ENCODE peak calls at places on chromosomes 5 and 9, in five cellular contexts. One of them, this sample, is unnamed.

GRCh38 chr5:78050888-78051287 is 243.6 kb downstream of the AP3B1 start:
- DNase-seq in left ventricle myocardium inferior: no peak
- DNase-seq in astrocyte: peak; percentile 68
- DNase-seq in cardiac muscle cell: no peak
- DNase-seq in SJSA1: peak; percentile 67
- DNase-seq in this sample: no peak

GRCh38 chr9:106843361-106843760 is 19.6 kb upstream of the ZNF462 start:
- DNase-seq in SJSA1: no peak
- DNase-seq in astrocyte: no peak
- DNase-seq in cardiac muscle cell: no peak
- DNase-seq in left ventricle myocardium inferior: no peak
- DNase-seq in this sample: no peak

GRCh38 chr5:17294639-17295311 is 77.3 kb downstream of the BASP1 start:
- DNase-seq in astrocyte: no peak
- DNase-seq in SJSA1: no peak
- DNase-seq in cardiac muscle cell: no peak
- DNase-seq in left ventricle myocardium inferior: no peak
- DNase-seq in this sample: no peak

GRCh38 chr9:134433101-134433500 is 106.8 kb downstream of the RXRA start:
- DNase-seq in left ventricle myocardium inferior: no peak
- DNase-seq in SJSA1: peak; percentile 41
- DNase-seq in cardiac muscle cell: no peak
- DNase-seq in astrocyte: no peak
- DNase-seq in this sample: no peak

GRCh38 chr5:159638954-159639559 is 277.2 kb upstream of the ADRA1B start:
- DNase-seq in SJSA1: no peak
- DNase-seq in left ventricle myocardium inferior: no peak
- DNase-seq in cardiac muscle cell: no peak
- DNase-seq in astrocyte: no peak
- DNase-seq in this sample: no peak

GRCh38 chr5:142977363-142978051 is 207.3 kb downstream of the ARHGAP26 start:
- DNase-seq in cardiac muscle cell: no peak
- DNase-seq in left ventricle myocardium inferior: no peak
- DNase-seq in SJSA1: peak; percentile 86
- DNase-seq in astrocyte: peak; percentile 96
- DNase-seq in this sample: no peak

GRCh38 chr9:109940536-109940935 is 160.5 kb downstream of the PALM2AKAP2 start:
- DNase-seq in left ventricle myocardium inferior: no peak
- DNase-seq in SJSA1: no peak
- DNase-seq in cardiac muscle cell: no peak
- DNase-seq in astrocyte: no peak
- DNase-seq in this sample: no peak

GRCh38 chr5:76918539-76918938 is 34.3 kb upstream of the CRHBP start:
- DNase-seq in SJSA1: no peak
- DNase-seq in left ventricle myocardium inferior: no peak
- DNase-seq in astrocyte: no peak
- DNase-seq in cardiac muscle cell: no peak
- DNase-seq in this sample: no peak

GRCh38 chr9:109109962-109110325 is 9.8 kb downstream of the TMEM245 start:
- DNase-seq in SJSA1: no peak
- DNase-seq in left ventricle myocardium inferior: no peak
- DNase-seq in astrocyte: peak; percentile 30
- DNase-seq in cardiac muscle cell: peak; percentile 54
- DNase-seq in this sample: no peak

GRCh38 chr5:145869753-145870152 is 3.1 kb downstream of the GRXCR2 start:
- DNase-seq in astrocyte: no peak
- DNase-seq in cardiac muscle cell: no peak
- DNase-seq in left ventricle myocardium inferior: no peak
- DNase-seq in SJSA1: no peak
- DNase-seq in this sample: no peak

GRCh38 chr9:31839273-31839672 is 545.2 kb upstream of the ACO1 start:
- DNase-seq in astrocyte: no peak
- DNase-seq in SJSA1: no peak
- DNase-seq in left ventricle myocardium inferior: no peak
- DNase-seq in cardiac muscle cell: no peak
- DNase-seq in this sample: no peak

GRCh38 chr9:123121457-123121856 is 88.0 kb downstream of the GPR21 start:
- DNase-seq in SJSA1: no peak
- DNase-seq in cardiac muscle cell: no peak
- DNase-seq in astrocyte: no peak
- DNase-seq in left ventricle myocardium inferior: no peak
- DNase-seq in this sample: no peak

GRCh38 chr5:31957151-31957550 is 217.0 kb downstream of the GOLPH3 start:
- DNase-seq in cardiac muscle cell: no peak
- DNase-seq in left ventricle myocardium inferior: no peak
- DNase-seq in SJSA1: no peak
- DNase-seq in astrocyte: no peak
- DNase-seq in this sample: no peak

GRCh38 chr9:8186553-8186952 is 387.0 kb upstream of the DMAC1 start:
- DNase-seq in astrocyte: no peak
- DNase-seq in cardiac muscle cell: no peak
- DNase-seq in left ventricle myocardium inferior: no peak
- DNase-seq in SJSA1: no peak
- DNase-seq in this sample: no peak

GRCh38 chr5:42495908-42496307 is 72.7 kb downstream of the GHR start:
- DNase-seq in SJSA1: no peak
- DNase-seq in astrocyte: no peak
- DNase-seq in left ventricle myocardium inferior: no peak
- DNase-seq in cardiac muscle cell: peak; percentile 40
- DNase-seq in this sample: no peak

GRCh38 chr9:121551985-121552753 is 52.5 kb upstream of the GGTA1 start:
- DNase-seq in cardiac muscle cell: no peak
- DNase-seq in astrocyte: no peak
- DNase-seq in SJSA1: no peak
- DNase-seq in left ventricle myocardium inferior: no peak
- DNase-seq in this sample: no peak

GRCh38 chr5:93088566-93088965 is 492.5 kb downstream of the NR2F1-AS1 start:
- DNase-seq in SJSA1: no peak
- DNase-seq in astrocyte: no peak
- DNase-seq in cardiac muscle cell: no peak
- DNase-seq in left ventricle myocardium inferior: no peak
- DNase-seq in this sample: no peak

GRCh38 chr9:70303268-70303667 is 44.5 kb downstream of the SMC5 start:
- DNase-seq in left ventricle myocardium inferior: no peak
- DNase-seq in cardiac muscle cell: no peak
- DNase-seq in SJSA1: no peak
- DNase-seq in astrocyte: no peak
- DNase-seq in this sample: no peak

GRCh38 chr5:50711280-50711679 is 44.8 kb downstream of the PARP8 start:
- DNase-seq in SJSA1: no peak
- DNase-seq in left ventricle myocardium inferior: no peak
- DNase-seq in cardiac muscle cell: no peak
- DNase-seq in astrocyte: no peak
- DNase-seq in this sample: no peak

GRCh38 chr9:119951591-119951990 is 582.4 kb upstream of the BRINP1 start:
- DNase-seq in left ventricle myocardium inferior: no peak
- DNase-seq in cardiac muscle cell: no peak
- DNase-seq in astrocyte: no peak
- DNase-seq in SJSA1: no peak
- DNase-seq in this sample: no peak

GRCh38 chr9:137492464-137493162 is 33.5 kb upstream of the NSMF start:
- DNase-seq in astrocyte: no peak
- DNase-seq in cardiac muscle cell: no peak
- DNase-seq in SJSA1: no peak
- DNase-seq in left ventricle myocardium inferior: no peak
- DNase-seq in this sample: peak; percentile 35

GRCh38 chr9:131954299-131954698 is 125.4 kb downstream of the MED27 start:
- DNase-seq in cardiac muscle cell: peak; percentile 24
- DNase-seq in SJSA1: no peak
- DNase-seq in left ventricle myocardium inferior: no peak
- DNase-seq in astrocyte: no peak
- DNase-seq in this sample: no peak

GRCh38 chr5:79759436-79759835 is 69.8 kb downstream of the CMYA5 start:
- DNase-seq in left ventricle myocardium inferior: no peak
- DNase-seq in astrocyte: peak; percentile 84
- DNase-seq in SJSA1: no peak
- DNase-seq in cardiac muscle cell: no peak
- DNase-seq in this sample: no peak

GRCh38 chr5:3337812-3338541 is 257.7 kb upstream of the IRX1 start:
- DNase-seq in SJSA1: no peak
- DNase-seq in cardiac muscle cell: no peak
- DNase-seq in left ventricle myocardium inferior: no peak
- DNase-seq in astrocyte: no peak
- DNase-seq in this sample: no peak

GRCh38 chr5:159263569-159263905 is 447 bp downstream of the UBLCP1 start:
- DNase-seq in cardiac muscle cell: no peak
- DNase-seq in SJSA1: no peak
- DNase-seq in astrocyte: peak; percentile 5
- DNase-seq in left ventricle myocardium inferior: no peak
- DNase-seq in this sample: no peak

GRCh38 chr5:38800044-38800443 is 45.8 kb upstream of the OSMR start:
- DNase-seq in cardiac muscle cell: no peak
- DNase-seq in left ventricle myocardium inferior: no peak
- DNase-seq in astrocyte: no peak
- DNase-seq in SJSA1: peak; percentile 86
- DNase-seq in this sample: no peak

GRCh38 chr5:12566441-12566840 is 662.2 kb upstream of the CTNND2 start:
- DNase-seq in astrocyte: peak; percentile 29
- DNase-seq in cardiac muscle cell: no peak
- DNase-seq in SJSA1: no peak
- DNase-seq in left ventricle myocardium inferior: no peak
- DNase-seq in this sample: no peak

GRCh38 chr5:2574155-2574554 is 177.3 kb downstream of the IRX2 start:
- DNase-seq in SJSA1: no peak
- DNase-seq in astrocyte: no peak
- DNase-seq in left ventricle myocardium inferior: no peak
- DNase-seq in cardiac muscle cell: no peak
- DNase-seq in this sample: no peak

GRCh38 chr9:131747352-131747751 is 7.5 kb upstream of the RAPGEF1 start:
- DNase-seq in astrocyte: peak; percentile 32
- DNase-seq in SJSA1: peak; percentile 43
- DNase-seq in left ventricle myocardium inferior: no peak
- DNase-seq in cardiac muscle cell: peak; percentile 47
- DNase-seq in this sample: no peak

GRCh38 chr9:109972026-109973005 is 192.3 kb downstream of the PALM2AKAP2 start:
- DNase-seq in cardiac muscle cell: no peak
- DNase-seq in astrocyte: no peak
- DNase-seq in SJSA1: no peak
- DNase-seq in left ventricle myocardium inferior: no peak
- DNase-seq in this sample: no peak

GRCh38 chr5:52837068-52837467 is 49.4 kb downstream of the ITGA1 start:
- DNase-seq in cardiac muscle cell: no peak
- DNase-seq in astrocyte: peak; percentile 64
- DNase-seq in left ventricle myocardium inferior: no peak
- DNase-seq in SJSA1: peak; percentile 52
- DNase-seq in this sample: no peak

GRCh38 chr5:147223951-147224791 is 10.7 kb upstream of the STK32A start:
- DNase-seq in astrocyte: peak; percentile 32
- DNase-seq in left ventricle myocardium inferior: no peak
- DNase-seq in cardiac muscle cell: peak; percentile 56
- DNase-seq in SJSA1: peak; percentile 52
- DNase-seq in this sample: no peak

GRCh38 chr5:95519681-95520080 is 35.1 kb downstream of the SKIC3 start:
- DNase-seq in SJSA1: no peak
- DNase-seq in cardiac muscle cell: no peak
- DNase-seq in left ventricle myocardium inferior: no peak
- DNase-seq in astrocyte: no peak
- DNase-seq in this sample: no peak
- H3K36me3 ChIP-seq in SJSA1: peaks cover 70% of the 10 kb centered on the region
- H3K36me3 ChIP-seq in cardiac muscle cell: peaks cover 71% of the 10 kb centered on the region
- H3K36me3 ChIP-seq in left ventricle myocardium inferior: peaks cover 97% of the 10 kb centered on the region
- H3K36me3 ChIP-seq in astrocyte: peaks cover 42% of the 10 kb centered on the region
- H3K36me3 ChIP-seq in this sample: no peaks in the 10 kb centered on the region

GRCh38 chr9:5611321-5612186 is 17.4 kb upstream of the RIC1 start:
- DNase-seq in SJSA1: no peak
- DNase-seq in cardiac muscle cell: no peak
- DNase-seq in left ventricle myocardium inferior: no peak
- DNase-seq in astrocyte: peak; percentile 36
- DNase-seq in this sample: no peak
- H3K27ac ChIP-seq in SJSA1: no peak overlapping the region
- H3K27ac ChIP-seq in cardiac muscle cell: no peak overlapping the region
- H3K27ac ChIP-seq in left ventricle myocardium inferior: peak overlapping the region; percentile 20
- H3K27ac ChIP-seq in astrocyte: no peak overlapping the region
- H3K27ac ChIP-seq in this sample: no peak overlapping the region

GRCh38 chr5:82560966-82561365 is 282.8 kb upstream of the RPS23 start:
- DNase-seq in cardiac muscle cell: no peak
- DNase-seq in SJSA1: no peak
- DNase-seq in astrocyte: no peak
- DNase-seq in left ventricle myocardium inferior: no peak
- DNase-seq in this sample: no peak
- H3K36me3 ChIP-seq in cardiac muscle cell: no peaks in the 10 kb centered on the region
- H3K36me3 ChIP-seq in SJSA1: no peaks in the 10 kb centered on the region
- H3K36me3 ChIP-seq in astrocyte: no peaks in the 10 kb centered on the region
- H3K36me3 ChIP-seq in left ventricle myocardium inferior: no peaks in the 10 kb centered on the region
- H3K36me3 ChIP-seq in this sample: no peaks in the 10 kb centered on the region

GRCh38 chr5:71482132-71482531 is 26.7 kb downstream of the BDP1 start:
- DNase-seq in astrocyte: peak; percentile 41
- DNase-seq in cardiac muscle cell: no peak
- DNase-seq in SJSA1: peak; percentile 42
- DNase-seq in left ventricle myocardium inferior: no peak
- DNase-seq in this sample: peak; percentile 20
- H3K27ac ChIP-seq in astrocyte: peak overlapping the region; percentile 89
- H3K27ac ChIP-seq in cardiac muscle cell: no peak overlapping the region
- H3K27ac ChIP-seq in SJSA1: no peak overlapping the region
- H3K27ac ChIP-seq in left ventricle myocardium inferior: no peak overlapping the region
- H3K27ac ChIP-seq in this sample: no peak overlapping the region

GRCh38 chr5:149495673-149496072 is 55.6 kb downstream of the CSNK1A1 start:
- DNase-seq in cardiac muscle cell: no peak
- DNase-seq in SJSA1: no peak
- DNase-seq in left ventricle myocardium inferior: no peak
- DNase-seq in astrocyte: no peak
- DNase-seq in this sample: no peak
- H3K36me3 ChIP-seq in cardiac muscle cell: peaks cover 48% of the 10 kb centered on the region
- H3K36me3 ChIP-seq in SJSA1: peaks cover 73% of the 10 kb centered on the region
- H3K36me3 ChIP-seq in left ventricle myocardium inferior: peaks cover 69% of the 10 kb centered on the region
- H3K36me3 ChIP-seq in astrocyte: peaks cover 57% of the 10 kb centered on the region
- H3K36me3 ChIP-seq in this sample: no peaks in the 10 kb centered on the region

DNA sequence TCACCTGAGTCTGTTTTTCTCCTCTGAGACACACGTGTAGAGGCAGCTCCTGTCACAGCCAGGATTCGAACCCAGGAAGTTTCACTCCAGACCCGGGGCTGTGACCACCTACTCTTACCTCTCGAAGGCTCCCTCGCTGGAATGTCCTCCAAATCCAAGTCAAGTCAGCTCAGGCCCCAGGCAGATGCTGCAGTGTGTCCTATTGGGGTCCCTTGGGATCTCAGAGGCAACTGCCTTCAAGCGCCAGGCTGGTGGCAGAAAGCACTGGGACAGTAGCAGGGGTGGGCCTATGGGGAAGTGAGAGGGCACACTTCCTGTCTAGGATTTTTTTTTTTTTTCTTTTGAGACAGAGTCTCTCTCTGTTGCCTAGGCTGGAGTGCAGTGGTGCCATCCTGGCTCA is 762 bp upstream of the ST6GALNAC4 start:
- DNase-seq in astrocyte: no peak
- DNase-seq in cardiac muscle cell: no peak
- DNase-seq in left ventricle myocardium inferior: no peak
- DNase-seq in SJSA1: no peak
- DNase-seq in this sample: peak; percentile 36
- H3K27ac ChIP-seq in astrocyte: no peak overlapping the region
- H3K27ac ChIP-seq in cardiac muscle cell: no peak overlapping the region
- H3K27ac ChIP-seq in left ventricle myocardium inferior: peak overlapping the region; percentile 82
- H3K27ac ChIP-seq in SJSA1: no peak overlapping the region
- H3K27ac ChIP-seq in this sample: no peak overlapping the region

DNA sequence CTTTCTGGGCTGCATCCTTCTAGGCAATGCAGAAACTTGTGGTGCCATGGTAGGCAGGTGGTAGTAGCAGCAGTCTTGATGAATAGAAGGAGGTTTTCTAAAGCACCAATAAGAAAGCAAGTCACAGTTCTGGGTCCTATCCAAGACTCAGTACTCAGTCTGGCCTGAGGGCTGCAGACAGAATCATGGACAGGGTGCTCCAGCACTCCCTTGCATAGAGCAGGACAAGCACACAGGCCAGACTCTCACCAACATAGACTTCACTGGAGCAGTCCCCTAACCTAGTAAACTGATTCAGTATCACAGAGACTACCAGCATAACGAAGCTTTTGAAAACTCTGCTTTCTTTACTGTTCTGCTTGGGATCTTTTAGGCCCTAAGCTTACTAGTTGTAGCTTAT is 134.0 kb upstream of the RUSC2 start:
- DNase-seq in cardiac muscle cell: no peak
- DNase-seq in astrocyte: no peak
- DNase-seq in SJSA1: no peak
- DNase-seq in left ventricle myocardium inferior: no peak
- DNase-seq in this sample: no peak
- H3K36me3 ChIP-seq in cardiac muscle cell: no peaks in the 10 kb centered on the region
- H3K36me3 ChIP-seq in astrocyte: no peaks in the 10 kb centered on the region
- H3K36me3 ChIP-seq in SJSA1: no peaks in the 10 kb centered on the region
- H3K36me3 ChIP-seq in left ventricle myocardium inferior: peaks cover 5% of the 10 kb centered on the region
- H3K36me3 ChIP-seq in this sample: no peaks in the 10 kb centered on the region